ENCODE peak calls at places on chromosomes 13 and 19, in seven cellular contexts. J, Q, S, E, G, I and H are unnamed samples.

GRCh38 chr13:24660023-24660806 is 20.0 kb upstream of the ATP12A start:
- ATAC-seq in J (no peak), Q (no peak), S (no peak), E (no peak), G (no peak), I (no peak), H (no peak)

GRCh38 chr13:97238432-97238831 is 16.3 kb downstream of the MBNL2 start:
- ATAC-seq in J (no peak), Q (peak; percentile 67), S (peak; percentile 66), E (no peak), G (peak; percentile 36), I (no peak), H (no peak)

GRCh38 chr19:3979674-3980352 is 5.5 kb downstream of the EEF2 start:
- ATAC-seq in J (no peak), Q (no peak), S (no peak), E (no peak), G (no peak), I (no peak), H (no peak)

GRCh38 chr13:51793570-51794273 is 10.2 kb downstream of the DHRS12 start:
- ATAC-seq in J (peak; percentile 94), Q (no peak), S (peak; percentile 54), E (peak; percentile 69), G (peak; percentile 37), I (peak; percentile 93), H (peak; percentile 91)

GRCh38 chr13:100148422-100148821 is 59.5 kb downstream of the PCCA start:
- ATAC-seq in J (no peak), Q (no peak), S (no peak), E (no peak), G (no peak), I (no peak), H (no peak)

GRCh38 chr19:29211562-29212416 is 1.2 kb downstream of the UQCRFS1 start:
- ATAC-seq in J (no peak), Q (peak; percentile 9), S (no peak), E (no peak), G (no peak), I (peak; percentile 32), H (no peak)

GRCh38 chr13:21625366-21625765 is 21.4 kb upstream of the MICU2 start:
- ATAC-seq in J (peak; percentile 97), Q (peak; percentile 40), S (peak; percentile 57), E (peak; percentile 65), G (peak; percentile 57), I (no peak), H (no peak)

GRCh38 chr13:114077938-114078335 is 54.5 kb downstream of the RASA3 start:
- ATAC-seq in J (peak; percentile 88), Q (peak; percentile 33), S (no peak), E (no peak), G (peak; percentile 48), I (no peak), H (no peak)

GRCh38 chr19:18985257-18985656 is 44.2 kb upstream of the HOMER3 start:
- ATAC-seq in J (no peak), Q (no peak), S (no peak), E (peak; percentile 49), G (no peak), I (peak; percentile 23), H (no peak)

GRCh38 chr13:69683921-69684663 is 423.5 kb upstream of the ATXN8OS start:
- ATAC-seq in J (no peak), Q (no peak), S (no peak), E (no peak), G (no peak), I (no peak), H (no peak)

GRCh38 chr19:18650468-18651001 is 13.7 kb downstream of the KLHL26 start:
- ATAC-seq in J (no peak), Q (no peak), S (no peak), E (peak; percentile 52), G (no peak), I (peak; percentile 4), H (no peak)

GRCh38 chr13:61575941-61576340 is 160.3 kb upstream of the PCDH20 start:
- ATAC-seq in J (no peak), Q (no peak), S (no peak), E (no peak), G (no peak), I (no peak), H (no peak)

GRCh38 chr13:91278888-91279287 is 68.6 kb upstream of the MIR17HG start:
- ATAC-seq in J (no peak), Q (no peak), S (no peak), E (peak; percentile 62), G (no peak), I (no peak), H (peak; percentile 90)

GRCh38 chr13:101053694-101054093 is 362.6 kb downstream of the NALCN start:
- ATAC-seq in J (no peak), Q (no peak), S (no peak), E (no peak), G (no peak), I (no peak), H (no peak)

GRCh38 chr13:42860485-42860884 is 79.1 kb downstream of the FAM216B start:
- ATAC-seq in J (no peak), Q (no peak), S (no peak), E (no peak), G (no peak), I (no peak), H (no peak)